ENCODE peak calls at places on chromosomes 13 and 19, in ten cellular contexts. One of them, this sample, is unnamed.

GRCh38 chr19:57802269-57802668 is 12.4 kb downstream of the ZNF552 start:
- DNase-seq in HTR-8/SVneo: no peak
- DNase-seq in nephron progenitor cell: no peak
- DNase-seq in caudate nucleus: no peak
- DNase-seq in H54: no peak
- DNase-seq in stimulated activated CD4-positive, alpha-beta T cell treated with anti-CD3 and anti-CD28 coated beads, Interleukin-15, amount 100 ng/mL, for 1 hour: no peak
- DNase-seq in NCI-H1436: no peak
- DNase-seq in stimulated activated CD8-positive, alpha-beta memory T cell treated with anti-CD3 and anti-CD28 coated beads, Interleukin-4, amount 100 ng/mL, for 24 hours: no peak
- DNase-seq in AG09309: no peak
- DNase-seq in T-cell: no peak
- DNase-seq in this sample: no peak

GRCh38 chr13:66886248-66886647 is 343.9 kb downstream of the PCDH9 start:
- DNase-seq in HTR-8/SVneo: no peak
- DNase-seq in nephron progenitor cell: no peak
- DNase-seq in caudate nucleus: peak
- DNase-seq in H54: no peak
- DNase-seq in stimulated activated CD4-positive, alpha-beta T cell treated with anti-CD3 and anti-CD28 coated beads, Interleukin-15, amount 100 ng/mL, for 1 hour: no peak
- DNase-seq in NCI-H1436: no peak
- DNase-seq in stimulated activated CD8-positive, alpha-beta memory T cell treated with anti-CD3 and anti-CD28 coated beads, Interleukin-4, amount 100 ng/mL, for 24 hours: no peak
- DNase-seq in AG09309: no peak
- DNase-seq in T-cell: no peak
- DNase-seq in this sample: no peak

GRCh38 chr13:112072531-112073244 is 5.7 kb downstream of the SOX1 start:
- DNase-seq in HTR-8/SVneo: no peak
- DNase-seq in nephron progenitor cell: peak
- DNase-seq in caudate nucleus: no peak
- DNase-seq in H54: no peak
- DNase-seq in stimulated activated CD4-positive, alpha-beta T cell treated with anti-CD3 and anti-CD28 coated beads, Interleukin-15, amount 100 ng/mL, for 1 hour: no peak
- DNase-seq in NCI-H1436: peak
- DNase-seq in stimulated activated CD8-positive, alpha-beta memory T cell treated with anti-CD3 and anti-CD28 coated beads, Interleukin-4, amount 100 ng/mL, for 24 hours: no peak
- DNase-seq in AG09309: no peak
- DNase-seq in T-cell: no peak
- DNase-seq in this sample: no peak

GRCh38 chr19:10321417-10321797 is 5.6 kb upstream of the FDX2 start:
- DNase-seq in HTR-8/SVneo: no peak
- DNase-seq in nephron progenitor cell: no peak
- DNase-seq in caudate nucleus: no peak
- DNase-seq in H54: no peak
- DNase-seq in stimulated activated CD4-positive, alpha-beta T cell treated with anti-CD3 and anti-CD28 coated beads, Interleukin-15, amount 100 ng/mL, for 1 hour: no peak
- DNase-seq in NCI-H1436: no peak
- DNase-seq in stimulated activated CD8-positive, alpha-beta memory T cell treated with anti-CD3 and anti-CD28 coated beads, Interleukin-4, amount 100 ng/mL, for 24 hours: no peak
- DNase-seq in AG09309: no peak
- DNase-seq in T-cell: no peak
- DNase-seq in this sample: no peak

GRCh38 chr13:54383604-54384003 is 1355.0 kb downstream of the OLFM4 start:
- DNase-seq in HTR-8/SVneo: no peak
- DNase-seq in nephron progenitor cell: no peak
- DNase-seq in caudate nucleus: no peak
- DNase-seq in H54: no peak
- DNase-seq in stimulated activated CD4-positive, alpha-beta T cell treated with anti-CD3 and anti-CD28 coated beads, Interleukin-15, amount 100 ng/mL, for 1 hour: no peak
- DNase-seq in NCI-H1436: no peak
- DNase-seq in stimulated activated CD8-positive, alpha-beta memory T cell treated with anti-CD3 and anti-CD28 coated beads, Interleukin-4, amount 100 ng/mL, for 24 hours: no peak
- DNase-seq in AG09309: no peak
- DNase-seq in T-cell: no peak
- DNase-seq in this sample: no peak

GRCh38 chr13:92677571-92677970 is 549.0 kb upstream of the GPC6 start:
- DNase-seq in HTR-8/SVneo: no peak
- DNase-seq in nephron progenitor cell: peak
- DNase-seq in caudate nucleus: no peak
- DNase-seq in H54: no peak
- DNase-seq in stimulated activated CD4-positive, alpha-beta T cell treated with anti-CD3 and anti-CD28 coated beads, Interleukin-15, amount 100 ng/mL, for 1 hour: no peak
- DNase-seq in NCI-H1436: no peak
- DNase-seq in stimulated activated CD8-positive, alpha-beta memory T cell treated with anti-CD3 and anti-CD28 coated beads, Interleukin-4, amount 100 ng/mL, for 24 hours: no peak
- DNase-seq in AG09309: no peak
- DNase-seq in T-cell: no peak
- DNase-seq in this sample: no peak

GRCh38 chr13:75432811-75433244 is 49.1 kb downstream of the TBC1D4 start:
- DNase-seq in HTR-8/SVneo: no peak
- DNase-seq in nephron progenitor cell: no peak
- DNase-seq in caudate nucleus: no peak
- DNase-seq in H54: no peak
- DNase-seq in stimulated activated CD4-positive, alpha-beta T cell treated with anti-CD3 and anti-CD28 coated beads, Interleukin-15, amount 100 ng/mL, for 1 hour: no peak
- DNase-seq in NCI-H1436: no peak
- DNase-seq in stimulated activated CD8-positive, alpha-beta memory T cell treated with anti-CD3 and anti-CD28 coated beads, Interleukin-4, amount 100 ng/mL, for 24 hours: no peak
- DNase-seq in AG09309: no peak
- DNase-seq in T-cell: no peak
- DNase-seq in this sample: no peak

GRCh38 chr13:76646946-76647345 is 239.3 kb downstream of the KCTD12 start:
- DNase-seq in HTR-8/SVneo: no peak
- DNase-seq in nephron progenitor cell: no peak
- DNase-seq in caudate nucleus: no peak
- DNase-seq in H54: no peak
- DNase-seq in stimulated activated CD4-positive, alpha-beta T cell treated with anti-CD3 and anti-CD28 coated beads, Interleukin-15, amount 100 ng/mL, for 1 hour: no peak
- DNase-seq in NCI-H1436: no peak
- DNase-seq in stimulated activated CD8-positive, alpha-beta memory T cell treated with anti-CD3 and anti-CD28 coated beads, Interleukin-4, amount 100 ng/mL, for 24 hours: no peak
- DNase-seq in AG09309: no peak
- DNase-seq in T-cell: no peak
- DNase-seq in this sample: no peak

GRCh38 chr19:4507150-4507452 is 11.2 kb downstream of the PLIN4 start:
- DNase-seq in HTR-8/SVneo: no peak
- DNase-seq in nephron progenitor cell: no peak
- DNase-seq in caudate nucleus: no peak
- DNase-seq in H54: no peak
- DNase-seq in stimulated activated CD4-positive, alpha-beta T cell treated with anti-CD3 and anti-CD28 coated beads, Interleukin-15, amount 100 ng/mL, for 1 hour: no peak
- DNase-seq in NCI-H1436: no peak
- DNase-seq in stimulated activated CD8-positive, alpha-beta memory T cell treated with anti-CD3 and anti-CD28 coated beads, Interleukin-4, amount 100 ng/mL, for 24 hours: no peak
- DNase-seq in AG09309: no peak
- DNase-seq in T-cell: no peak
- DNase-seq in this sample: no peak

GRCh38 chr19:56161534-56161933 is 14.3 kb upstream of the GALP start:
- DNase-seq in HTR-8/SVneo: no peak
- DNase-seq in nephron progenitor cell: no peak
- DNase-seq in caudate nucleus: no peak
- DNase-seq in H54: no peak
- DNase-seq in stimulated activated CD4-positive, alpha-beta T cell treated with anti-CD3 and anti-CD28 coated beads, Interleukin-15, amount 100 ng/mL, for 1 hour: no peak
- DNase-seq in NCI-H1436: no peak
- DNase-seq in stimulated activated CD8-positive, alpha-beta memory T cell treated with anti-CD3 and anti-CD28 coated beads, Interleukin-4, amount 100 ng/mL, for 24 hours: no peak
- DNase-seq in AG09309: no peak
- DNase-seq in T-cell: no peak
- DNase-seq in this sample: no peak

GRCh38 chr19:15187026-15188007 is 13.5 kb downstream of the NOTCH3 start:
- DNase-seq in HTR-8/SVneo: no peak
- DNase-seq in nephron progenitor cell: peak
- DNase-seq in caudate nucleus: no peak
- DNase-seq in H54: no peak
- DNase-seq in stimulated activated CD4-positive, alpha-beta T cell treated with anti-CD3 and anti-CD28 coated beads, Interleukin-15, amount 100 ng/mL, for 1 hour: no peak
- DNase-seq in NCI-H1436: no peak
- DNase-seq in stimulated activated CD8-positive, alpha-beta memory T cell treated with anti-CD3 and anti-CD28 coated beads, Interleukin-4, amount 100 ng/mL, for 24 hours: no peak
- DNase-seq in AG09309: no peak
- DNase-seq in T-cell: no peak
- DNase-seq in this sample: no peak

GRCh38 chr13:74210693-74211393 is 76.6 kb upstream of the KLF12 start:
- DNase-seq in HTR-8/SVneo: no peak
- DNase-seq in nephron progenitor cell: no peak
- DNase-seq in caudate nucleus: no peak
- DNase-seq in H54: peak
- DNase-seq in stimulated activated CD4-positive, alpha-beta T cell treated with anti-CD3 and anti-CD28 coated beads, Interleukin-15, amount 100 ng/mL, for 1 hour: no peak
- DNase-seq in NCI-H1436: peak
- DNase-seq in stimulated activated CD8-positive, alpha-beta memory T cell treated with anti-CD3 and anti-CD28 coated beads, Interleukin-4, amount 100 ng/mL, for 24 hours: no peak
- DNase-seq in AG09309: peak
- DNase-seq in T-cell: no peak
- DNase-seq in this sample: no peak

GRCh38 chr19:33813391-33814101 is 16.9 kb downstream of the KCTD15 start:
- DNase-seq in HTR-8/SVneo: no peak
- DNase-seq in nephron progenitor cell: no peak
- DNase-seq in caudate nucleus: no peak
- DNase-seq in H54: no peak
- DNase-seq in stimulated activated CD4-positive, alpha-beta T cell treated with anti-CD3 and anti-CD28 coated beads, Interleukin-15, amount 100 ng/mL, for 1 hour: no peak
- DNase-seq in NCI-H1436: no peak
- DNase-seq in stimulated activated CD8-positive, alpha-beta memory T cell treated with anti-CD3 and anti-CD28 coated beads, Interleukin-4, amount 100 ng/mL, for 24 hours: no peak
- DNase-seq in AG09309: no peak
- DNase-seq in T-cell: no peak
- DNase-seq in this sample: no peak

GRCh38 chr13:61600360-61601033 is 184.8 kb upstream of the PCDH20 start:
- DNase-seq in HTR-8/SVneo: no peak
- DNase-seq in nephron progenitor cell: no peak
- DNase-seq in caudate nucleus: no peak
- DNase-seq in H54: no peak
- DNase-seq in stimulated activated CD4-positive, alpha-beta T cell treated with anti-CD3 and anti-CD28 coated beads, Interleukin-15, amount 100 ng/mL, for 1 hour: no peak
- DNase-seq in NCI-H1436: no peak
- DNase-seq in stimulated activated CD8-positive, alpha-beta memory T cell treated with anti-CD3 and anti-CD28 coated beads, Interleukin-4, amount 100 ng/mL, for 24 hours: no peak
- DNase-seq in AG09309: no peak
- DNase-seq in T-cell: no peak
- DNase-seq in this sample: no peak

This sample was measured in NK-92 treated with Interleukin-12 subunit alpha and Interleukin-12 subunit beta, amount 100 ng/mL, for 24 hours.